ENCODE peak calls at places on chromosome 6, in four cellular contexts. U is fibroblast of lung, I is PC-3, O is neural progenitor cell. F is an unnamed sample.

GRCh38 chr6:154502564-154502963 is 7.9 kb downstream of the CNKSR3 start:
- DNase-seq in U (no peak), I (no peak), O (no peak), F (peak)

GRCh38 chr6:25107218-25107617 is 171.5 kb upstream of the RIPOR2 start:
- DNase-seq in U (no peak), I (no peak), O (no peak), F (no peak)

GRCh38 chr6:166286831-166287271 is 21.3 kb downstream of the PRR18 start:
- DNase-seq in U (no peak), I (no peak), O (no peak), F (no peak)

GRCh38 chr6:166624275-166624674 is 2.8 kb downstream of the RPS6KA2 start:
- DNase-seq in U (peak), I (no peak), O (no peak), F (no peak)

GRCh38 chr6:169029861-169030260 is 223.8 kb downstream of the THBS2 start:
- DNase-seq in U (no peak), I (no peak), O (no peak), F (no peak)

GRCh38 chr6:136982928-136983327 is 60.8 kb downstream of the SLC35D3 start:
- DNase-seq in U (no peak), I (no peak), O (no peak), F (no peak)

GRCh38 chr6:128597956-128598355 is 77.6 kb upstream of the PTPRK start:
- DNase-seq in U (no peak), I (peak), O (no peak), F (no peak)

GRCh38 chr6:89793586-89793985 is 26.0 kb downstream of the MDN1 start:
- DNase-seq in U (no peak), I (no peak), O (no peak), F (no peak)

GRCh38 chr6:7021306-7021705 is 86.5 kb upstream of the RREB1 start:
- DNase-seq in U (no peak), I (no peak), O (no peak), F (no peak)

GRCh38 chr6:48289841-48290240 is 178.8 kb upstream of the PTCHD4 start:
- DNase-seq in U (no peak), I (no peak), O (no peak), F (no peak)

GRCh38 chr6:88679841-88680240 is 283.6 kb downstream of the RNGTT start:
- DNase-seq in U (no peak), I (no peak), O (no peak), F (no peak)

GRCh38 chr6:29667158-29667557 is 10.3 kb downstream of the MOG start:
- DNase-seq in U (no peak), I (no peak), O (peak), F (no peak)

GRCh38 chr6:120410586-120410985 is 923.7 kb downstream of the TBC1D32 start:
- DNase-seq in U (no peak), I (peak), O (no peak), F (no peak)

GRCh38 chr6:38775870-38776269 is 60.8 kb downstream of the DNAH8 start:
- DNase-seq in U (no peak), I (peak), O (no peak), F (no peak)

GRCh38 chr6:88704980-88705379 is 258.4 kb downstream of the RNGTT start:
- DNase-seq in U (no peak), I (no peak), O (no peak), F (no peak)

GRCh38 chr6:16139541-16139940 is 10.7 kb downstream of the MYLIP start:
- DNase-seq in U (no peak), I (no peak), O (no peak), F (no peak)

GRCh38 chr6:14915888-14916832 is 329.7 kb upstream of the JARID2 start:
- DNase-seq in U (no peak), I (no peak), O (no peak), F (no peak)

GRCh38 chr6:112044856-112045255 is 9.0 kb upstream of the CCN6 start:
- DNase-seq in U (no peak), I (no peak), O (no peak), F (no peak)

GRCh38 chr6:15769471-15770088 is 106.8 kb upstream of the DTNBP1 start:
- DNase-seq in U (peak), I (peak), O (no peak), F (no peak)

GRCh38 chr6:169171010-169171409 is 82.6 kb downstream of the THBS2 start:
- DNase-seq in U (no peak), I (no peak), O (no peak), F (no peak)

GRCh38 chr6:134669531-134669930 is 280.4 kb downstream of the ALDH8A1 start:
- DNase-seq in U (no peak), I (no peak), O (no peak), F (no peak)

GRCh38 chr6:154822947-154823558 is 89.8 kb downstream of the SCAF8 start:
- DNase-seq in U (no peak), I (no peak), O (no peak), F (no peak)

GRCh38 chr6:159788276-159788675 is 1.1 kb downstream of the TCP1 start:
- DNase-seq in U (no peak), I (no peak), O (peak), F (no peak)

GRCh38 chr6:87473419-87473903 is 687 bp downstream of the SLC35A1 start:
- DNase-seq in U (peak), I (peak), O (peak), F (peak)

GRCh38 chr6:45420083-45420908 is 42.6 kb upstream of the SUPT3H start:
- DNase-seq in U (peak), I (peak), O (peak), F (peak)

GRCh38 chr6:135826225-135826804 is 25.2 kb upstream of the PDE7B start:
- DNase-seq in U (no peak), I (no peak), O (peak), F (no peak)

GRCh38 chr6:50147371-50147770 is 97.6 kb upstream of the DEFB112 start:
- DNase-seq in U (peak), I (peak), O (no peak), F (no peak)

GRCh38 chr6:46062312-46062711 is 46.7 kb upstream of the CLIC5 start:
- DNase-seq in U (peak), I (peak), O (no peak), F (peak)

GRCh38 chr6:148339766-148340165 is 2.9 kb upstream of the SASH1 start:
- DNase-seq in U (no peak), I (no peak), O (no peak), F (no peak)

GRCh38 chr6:82861121-82861520 is 204.5 kb downstream of the UBE3D start:
- DNase-seq in U (no peak), I (peak), O (no peak), F (no peak)

GRCh38 chr6:9789201-9789600 is 625.7 kb downstream of the TFAP2A start:
- DNase-seq in U (no peak), I (no peak), O (no peak), F (no peak)

GRCh38 chr6:160583805-160584204 is 80.3 kb downstream of the LPA start:
- DNase-seq in U (no peak), I (peak), O (no peak), F (no peak)

GRCh38 chr6:149480502-149481280 is 4.1 kb downstream of the ZC3H12D start:
- DNase-seq in U (no peak), I (no peak), O (no peak), F (no peak)

GRCh38 chr6:45434401-45434741 is 56.6 kb upstream of the SUPT3H start:
- DNase-seq in U (no peak), I (no peak), O (no peak), F (no peak)

GRCh38 chr6:156828280-156828703 is 51.1 kb downstream of the ARID1B start:
- DNase-seq in U (peak), I (peak), O (no peak), F (no peak)

GRCh38 chr6:116697475-116697874 is 16.5 kb downstream of the KPNA5 start:
- DNase-seq in U (no peak), I (no peak), O (no peak), F (no peak)

GRCh38 chr6:100132005-100132404 is 138.0 kb upstream of the MCHR2 start:
- DNase-seq in U (no peak), I (no peak), O (no peak), F (no peak)
- H3K4me3 ChIP-seq in U (no peak), I (no peak), O (no peak), F (no peak)

DNA sequence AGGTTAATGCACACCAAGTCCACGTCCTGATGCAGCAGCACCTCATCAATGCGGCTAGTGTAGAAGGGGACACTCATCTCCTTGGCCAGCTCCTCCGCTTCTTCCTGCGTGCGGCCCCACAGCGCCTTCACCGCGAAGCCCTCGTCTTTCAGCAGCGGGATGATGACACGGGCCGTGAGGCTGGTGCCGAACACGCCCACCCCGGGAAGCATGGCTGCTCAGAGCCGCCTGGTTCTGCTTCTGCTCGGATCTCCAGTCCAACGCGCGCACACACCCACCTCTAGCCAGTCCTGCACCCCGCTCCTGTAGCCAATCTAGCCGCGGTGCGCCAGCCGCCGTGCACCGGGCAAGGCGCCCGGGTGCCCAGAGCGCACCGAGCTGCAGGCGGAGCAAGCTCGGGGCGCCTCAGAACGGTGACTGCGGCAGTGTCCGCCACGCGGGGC is 700 bp downstream of the GFOD1 start:
- DNase-seq in U (peak), I (peak), O (peak), F (peak)
- TF ChIP-seq CTCF in U (no peak), I (no peak), O (no peak), F (no peak)

DNA sequence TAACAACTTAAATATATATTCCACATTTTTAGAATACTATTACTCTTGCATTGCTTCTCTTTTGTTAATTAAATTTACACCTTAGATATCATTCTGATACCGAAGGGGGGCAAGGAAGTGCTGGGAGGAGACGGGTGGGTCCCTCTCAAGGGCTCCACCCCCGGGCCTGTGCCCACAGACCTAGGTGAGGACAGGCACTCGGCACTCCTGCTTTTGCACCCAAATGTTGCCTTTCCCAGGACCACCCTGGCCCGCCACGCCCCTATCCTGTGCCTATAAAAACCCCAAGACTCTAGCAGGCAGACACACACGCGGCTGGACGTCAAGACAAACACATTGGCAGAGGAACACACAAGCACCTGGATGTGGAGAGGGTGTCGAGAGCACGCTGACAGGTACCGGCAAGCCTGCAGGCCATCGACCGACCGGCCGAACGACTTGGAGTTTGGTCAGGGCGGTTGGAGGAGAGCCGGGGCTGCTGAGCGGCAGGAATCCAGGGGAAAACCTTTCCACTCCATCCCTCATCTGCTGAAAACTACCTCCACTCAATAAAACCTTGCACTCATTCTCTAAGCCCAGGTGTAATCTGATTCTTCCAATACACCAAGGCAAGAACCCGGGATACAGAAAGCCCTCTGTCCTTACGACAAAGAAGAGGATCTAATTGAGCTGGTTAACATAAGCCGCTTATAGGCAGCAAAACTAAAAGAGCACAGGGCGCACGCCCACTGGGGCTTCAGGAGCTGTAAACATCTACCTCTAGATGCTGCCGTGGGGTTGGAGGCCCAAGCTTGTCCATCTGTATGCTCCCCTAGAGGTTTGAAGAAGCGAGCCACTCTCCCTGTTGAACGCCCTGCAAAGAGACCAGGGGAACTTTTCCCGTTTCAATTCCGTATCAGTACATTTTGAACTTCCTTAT is 197.4 kb upstream of the PRSS16 start:
- DNase-seq in U (no peak), I (no peak), O (peak), F (no peak)
- H3K9ac ChIP-seq in U (no peak), I (no peak), O (no peak), F (no peak)

GRCh38 chr6:53069431-53069830 is 4.2 kb downstream of the FBXO9 start:
- DNase-seq in U (no peak), I (no peak), O (no peak), F (no peak)
- H3K4me3 ChIP-seq in U (no peak), I (no peak), O (no peak), F (no peak)

GRCh38 chr6:44024597-44025219 is 102.5 kb downstream of the MRPL14 start:
- DNase-seq in U (no peak), I (no peak), O (no peak), F (no peak)

GRCh38 chr6:44030812-44031454 is 96.3 kb downstream of the MRPL14 start:
- DNase-seq in U (no peak), I (no peak), O (no peak), F (no peak)

GRCh38 chr6:44025226-44025625 is 102.0 kb downstream of the MRPL14 start:
- DNase-seq in U (no peak), I (no peak), O (no peak), F (no peak)

GRCh38 chr6:44029489-44030185 is 97.6 kb downstream of the MRPL14 start:
- DNase-seq in U (peak), I (no peak), O (no peak), F (no peak)

DNA sequence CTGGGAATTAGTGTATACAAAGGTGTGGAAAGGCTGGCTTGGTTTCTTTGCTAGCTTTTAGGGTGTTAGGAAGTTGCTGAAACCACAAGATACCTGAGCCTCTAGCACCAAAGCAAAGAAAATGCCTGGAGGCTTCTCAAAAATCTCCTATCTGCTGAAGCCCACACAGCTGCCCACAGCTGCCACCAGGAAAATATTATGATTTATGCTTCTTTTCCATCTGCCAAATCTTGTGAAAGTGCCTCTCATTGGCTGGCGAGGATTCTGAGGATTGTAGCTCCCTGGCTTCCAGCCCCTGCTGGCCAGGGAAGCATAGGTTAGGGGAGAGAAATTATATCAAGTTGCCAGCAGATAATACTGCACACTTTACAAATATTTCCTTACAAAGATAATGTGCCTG is 98.5 kb downstream of the MRPL14 start:
- DNase-seq in U (no peak), I (peak), O (no peak), F (no peak)
- TF ChIP-seq CTCF in U (peak), I (peak), O (peak), F (no peak)

GRCh38 chr6:31701666-31702420 is 1.3 kb downstream of the ABHD16A start:
- DNase-seq in U (peak), I (no peak), O (no peak), F (no peak)
- H3K9ac ChIP-seq in U (peak), I (peak), O (peak), F (peak)

DNA sequence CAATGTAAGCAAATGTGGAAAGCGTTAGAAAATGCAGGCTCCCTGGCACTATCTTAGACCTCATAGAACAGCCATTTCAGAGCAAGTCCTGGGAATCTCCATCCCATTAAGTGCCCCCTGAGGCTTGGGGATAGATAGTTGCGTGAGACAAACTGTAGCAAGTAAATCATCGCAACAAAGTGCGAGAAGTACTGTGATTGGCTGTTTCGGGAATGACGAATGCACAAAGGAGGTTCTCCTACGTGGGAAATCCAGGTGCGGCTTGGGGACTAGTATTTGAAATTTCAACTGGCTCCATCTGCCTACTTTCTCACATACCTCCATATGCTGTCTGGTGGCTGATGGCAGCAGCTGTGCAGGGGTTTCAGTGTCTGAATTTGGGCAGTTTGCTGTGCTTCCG is 84.5 kb downstream of the PLEKHG1 start:
- DNase-seq in U (no peak), I (no peak), O (no peak), F (no peak)
- H3K4me3 ChIP-seq in U (no peak), I (no peak), O (no peak), F (no peak)

GRCh38 chr6:36897629-36898028 is 11.9 kb downstream of the C6orf89 start:
- DNase-seq in U (no peak), I (peak), O (peak), F (no peak)
- TF ChIP-seq CTCF in U (peak), I (peak), O (peak), F (no peak)

F was measured in colonic mucosa.